ENCODE peak calls at places on chromosomes 6 and 20, in seven cellular contexts. L is CD4-positive, alpha-beta memory T cell; I is tibial nerve; C is GM23338; R is uterus; F is gastrocnemius medialis; A is CD4-positive, CD25-positive, alpha-beta regulatory T cell. M is an unnamed sample. For H3K4me1, the result is how much of the 10 kb centered on the place peaks cover.

GRCh38 chr6:28225056-28225834 is at the start of gene ZSCAN9:
- DNase-seq in L (peak), I (peak), C (peak), R (peak), F (peak), A (no peak), M (peak)

GRCh38 chr6:81614292-81614691 is 138.2 kb downstream of the TENT5A start:
- DNase-seq in L (no peak), I (no peak), C (peak), R (no peak), F (no peak), A (no peak), M (no peak)

GRCh38 chr6:158279615-158280014 is 32.6 kb upstream of the TULP4 start:
- DNase-seq in L (no peak), I (peak), C (no peak), R (peak), F (no peak), A (no peak), M (no peak)

GRCh38 chr20:57768519-57768918 is 58.7 kb upstream of the PMEPA1 start:
- DNase-seq in L (no peak), I (no peak), C (no peak), R (no peak), F (no peak), A (no peak), M (no peak)

GRCh38 chr6:53986721-53987526 is 124.3 kb upstream of the MLIP start:
- DNase-seq in L (no peak), I (no peak), C (peak), R (no peak), F (no peak), A (no peak), M (no peak)

GRCh38 chr6:73722318-73723060 is 26.5 kb downstream of the CD109 start:
- DNase-seq in L (no peak), I (no peak), C (no peak), R (no peak), F (no peak), A (no peak), M (no peak)

GRCh38 chr6:30842754-30843610 is 41.3 kb upstream of the DDR1 start:
- DNase-seq in L (no peak), I (no peak), C (no peak), R (no peak), F (no peak), A (no peak), M (no peak)

GRCh38 chr20:38935285-38935684 is 9.1 kb downstream of the FAM83D start:
- DNase-seq in L (no peak), I (no peak), C (no peak), R (no peak), F (no peak), A (no peak), M (no peak)

GRCh38 chr6:4358414-4359107 is 223.2 kb upstream of the ECI2 start:
- DNase-seq in L (no peak), I (peak), C (peak), R (peak), F (peak), A (no peak), M (peak)

GRCh38 chr20:50586531-50587232 is 76.5 kb downstream of the PTPN1 start:
- DNase-seq in L (no peak), I (no peak), C (no peak), R (no peak), F (no peak), A (no peak), M (no peak)

GRCh38 chr6:170031096-170031471 is 259.8 kb downstream of the DLL1 start:
- DNase-seq in L (no peak), I (no peak), C (no peak), R (no peak), F (no peak), A (no peak), M (no peak)

GRCh38 chr6:27495386-27496135 is 22.7 kb upstream of the ZNF184 start:
- DNase-seq in L (no peak), I (peak), C (peak), R (peak), F (no peak), A (no peak), M (no peak)

GRCh38 chr6:219641-220198 is 72.6 kb upstream of the DUSP22 start:
- DNase-seq in L (no peak), I (peak), C (peak), R (no peak), F (peak), A (no peak), M (no peak)

GRCh38 chr6:7137335-7138106 is 29.8 kb downstream of the RREB1 start:
- DNase-seq in L (peak), I (peak), C (peak), R (peak), F (peak), A (peak), M (no peak)

GRCh38 chr20:20184149-20184548 is 131.8 kb downstream of the CFAP61 start:
- DNase-seq in L (no peak), I (no peak), C (peak), R (no peak), F (no peak), A (no peak), M (peak)

GRCh38 chr6:139903411-139904157 is 529.1 kb upstream of the CITED2 start:
- DNase-seq in L (no peak), I (no peak), C (no peak), R (no peak), F (no peak), A (no peak), M (no peak)

GRCh38 chr6:148221580-148221979 is 121.1 kb upstream of the SASH1 start:
- DNase-seq in L (no peak), I (no peak), C (peak), R (no peak), F (no peak), A (no peak), M (no peak)

GRCh38 chr6:136251394-136251793 is 1.3 kb upstream of the MTFR2 start:
- DNase-seq in L (no peak), I (no peak), C (no peak), R (no peak), F (no peak), A (no peak), M (no peak)

GRCh38 chr6:15304337-15305078 is 58.6 kb downstream of the JARID2 start:
- DNase-seq in L (no peak), I (no peak), C (no peak), R (no peak), F (no peak), A (no peak), M (no peak)

GRCh38 chr6:45430590-45431202 is 53.0 kb upstream of the SUPT3H start:
- DNase-seq in L (no peak), I (no peak), C (no peak), R (no peak), F (no peak), A (no peak), M (no peak)

GRCh38 chr20:23391707-23392310 is 29.5 kb downstream of the NAPB start:
- DNase-seq in L (no peak), I (no peak), C (peak), R (no peak), F (no peak), A (no peak), M (no peak)

GRCh38 chr6:50096267-50096666 is 46.5 kb upstream of the DEFB112 start:
- DNase-seq in L (no peak), I (no peak), C (no peak), R (no peak), F (no peak), A (no peak), M (no peak)

GRCh38 chr6:169371344-169372144 is 117.9 kb upstream of the THBS2 start:
- DNase-seq in L (no peak), I (no peak), C (peak), R (no peak), F (no peak), A (no peak), M (no peak)

GRCh38 chr20:51800769-51801219 is 1.5 kb downstream of the SALL4 start:
- DNase-seq in L (no peak), I (no peak), C (peak), R (no peak), F (no peak), A (no peak), M (no peak)

GRCh38 chr6:133227344-133227743 is 13.8 kb upstream of the EYA4 start:
- DNase-seq in L (no peak), I (no peak), C (no peak), R (no peak), F (no peak), A (no peak), M (no peak)

GRCh38 chr6:43271103-43271815 is 26.8 kb upstream of the SLC22A7 start:
- DNase-seq in L (no peak), I (no peak), C (no peak), R (no peak), F (no peak), A (no peak), M (no peak)

GRCh38 chr6:43269273-43270007 is 26.2 kb downstream of the TTBK1 start:
- DNase-seq in L (peak), I (no peak), C (peak), R (no peak), F (no peak), A (peak), M (no peak)

GRCh38 chr6:43268348-43268685 is 25.0 kb downstream of the TTBK1 start:
- DNase-seq in L (no peak), I (no peak), C (no peak), R (no peak), F (no peak), A (no peak), M (no peak)

GRCh38 chr6:43267619-43268347 is 24.5 kb downstream of the TTBK1 start:
- DNase-seq in L (no peak), I (no peak), C (peak), R (no peak), F (no peak), A (no peak), M (no peak)

GRCh38 chr6:43268782-43269272 is 25.5 kb downstream of the TTBK1 start:
- DNase-seq in L (no peak), I (no peak), C (no peak), R (no peak), F (no peak), A (no peak), M (no peak)
- H3K27ac ChIP-seq in L (no peak), I (peak), C (no peak), R (peak), F (no peak), A (no peak), M (no peak)

GRCh38 chr20:45993197-45993951 is 15.3 kb upstream of the MMP9 start:
- DNase-seq in L (no peak), I (no peak), C (peak), R (no peak), F (no peak), A (no peak), M (no peak)

GRCh38 chr20:45991616-45992015 is 17.1 kb upstream of the MMP9 start:
- DNase-seq in L (no peak), I (no peak), C (no peak), R (no peak), F (no peak), A (no peak), M (no peak)

GRCh38 chr20:45997187-45997586 is 11.5 kb upstream of the MMP9 start:
- DNase-seq in L (no peak), I (no peak), C (no peak), R (no peak), F (no peak), A (no peak), M (no peak)

GRCh38 chr20:45995213-45996097 is 13.3 kb upstream of the MMP9 start:
- DNase-seq in L (no peak), I (no peak), C (peak), R (no peak), F (no peak), A (no peak), M (no peak)

GRCh38 chr20:45994761-45995160 is 13.9 kb upstream of the MMP9 start:
- DNase-seq in L (no peak), I (no peak), C (no peak), R (no peak), F (no peak), A (no peak), M (no peak)
- H3K4me1 ChIP-seq in L (under half), I (under half), C (under half), R (under half), F (under half), A (under half), M (under half)

GRCh38 chr6:17394192-17394611 is 807 bp downstream of the CAP2 start:
- DNase-seq in L (no peak), I (peak), C (peak), R (peak), F (peak), A (no peak), M (peak)
- H3K4me3 ChIP-seq in L (no peak), I (peak), C (peak), R (peak), F (peak), A (no peak), M (peak)

GRCh38 chr6:11763460-11764249 is 14.9 kb downstream of the ADTRP start:
- DNase-seq in L (no peak), I (no peak), C (no peak), R (no peak), F (no peak), A (no peak), M (no peak)
- H3K27ac ChIP-seq in L (no peak), I (no peak), C (no peak), R (no peak), F (no peak), A (no peak), M (no peak)

DNA sequence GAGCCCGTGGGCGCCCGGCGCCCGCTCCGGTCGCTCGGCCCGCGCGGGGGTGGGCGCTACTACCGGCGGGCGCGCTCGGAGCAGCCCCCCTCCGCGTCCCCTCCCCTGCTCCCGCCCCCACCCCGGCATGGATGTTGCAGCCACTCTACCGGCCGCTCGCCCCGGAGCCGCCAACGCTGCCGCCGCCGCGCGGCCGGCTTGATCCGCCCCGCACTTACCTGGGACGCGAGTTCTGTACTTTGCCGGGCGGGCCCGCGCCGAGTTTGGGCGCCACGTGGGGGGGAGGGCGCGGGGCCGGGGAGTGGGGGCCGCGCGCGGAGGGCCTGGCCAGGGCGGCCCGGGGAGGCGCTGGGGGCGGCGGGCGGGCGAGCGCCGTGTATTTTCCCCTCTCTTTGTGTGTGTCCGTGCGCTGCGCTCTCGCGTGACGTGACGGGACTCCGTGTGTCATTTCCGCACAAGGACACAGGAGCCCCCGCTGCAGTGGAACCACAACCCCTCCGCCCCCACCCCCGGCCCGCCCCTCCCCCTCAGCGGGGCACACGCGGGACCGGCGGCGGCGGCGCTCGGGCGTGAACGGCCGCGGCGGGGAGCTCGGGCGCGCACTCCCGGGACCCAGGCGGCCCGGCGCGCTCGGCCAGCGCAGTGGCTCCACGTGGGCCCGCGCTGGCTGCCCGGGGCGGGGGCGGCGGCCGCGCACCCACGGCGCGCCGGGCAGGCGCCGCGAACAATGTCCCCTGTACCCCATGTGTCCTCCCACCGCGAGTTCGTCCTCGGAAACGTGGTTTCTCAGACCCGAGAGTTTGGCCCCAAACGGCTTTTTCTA is at the start of gene BEND3:
- DNase-seq in L (peak), I (no peak), C (peak), R (peak), F (no peak), A (peak), M (no peak)
- H3K4me1 ChIP-seq in L (under half), I (under half), C (under half), R (under half), F (under half), A (under half), M (under half)

GRCh38 chr6:106087548-106088325 is 1.6 kb downstream of the PRDM1 start:
- DNase-seq in L (no peak), I (peak), C (peak), R (peak), F (peak), A (no peak), M (no peak)
- H3K4me3 ChIP-seq in L (peak), I (peak), C (peak), R (peak), F (peak), A (peak), M (no peak)

GRCh38 chr6:167855825-167856425 is 29.2 kb downstream of the AFDN start:
- DNase-seq in L (no peak), I (no peak), C (no peak), R (no peak), F (no peak), A (no peak), M (no peak)
- H3K27ac ChIP-seq in L (no peak), I (no peak), C (no peak), R (no peak), F (peak), A (no peak), M (no peak)